ENCODE peak calls at places on chromosomes 2 and 18, in five cellular contexts. X is HEK293T, T is H1, G is HepG2, I is GM12878. O is an unnamed sample.
A peak's percentile ranks its signal among the peaks of the same experiment; 100 is the strongest.

GRCh38 chr2:171086352-171087290 is 74.1 kb downstream of the TLK1 start:
- DNase-seq in T (no peak), X (peak; percentile 57), I (peak; percentile 9), G (peak; percentile 65), O (peak; percentile 22)

GRCh38 chr2:217954971-217955740 is 47.6 kb downstream of the TNS1 start:
- DNase-seq in G (no peak), I (no peak), T (no peak), X (no peak), O (no peak)

GRCh38 chr18:61551586-61551985 is 218.4 kb downstream of the CDH20 start:
- DNase-seq in T (no peak), I (peak; percentile 7), X (peak; percentile 53), G (peak; percentile 46), O (peak; percentile 64)

GRCh38 chr2:219308142-219309093 is 783 bp downstream of the PTPRN start:
- DNase-seq in X (peak; percentile 85), G (peak; percentile 41), T (peak; percentile 97), I (no peak), O (peak; percentile 71)

GRCh38 chr2:60260646-60261296 is 292.7 kb downstream of the BCL11A start:
- DNase-seq in G (no peak), T (no peak), I (no peak), X (no peak), O (no peak)

GRCh38 chr2:70261501-70261900 is 3.6 kb downstream of the PCYOX1 start:
- DNase-seq in I (no peak), G (no peak), T (no peak), X (no peak), O (no peak)

GRCh38 chr2:39469807-39470206 is 32.7 kb upstream of the MAP4K3 start:
- DNase-seq in T (no peak), G (peak; percentile 88), I (no peak), X (no peak), O (no peak)

GRCh38 chr2:64799592-64800252 is 146.0 kb upstream of the SERTAD2 start:
- DNase-seq in X (no peak), I (no peak), G (no peak), T (no peak), O (no peak)

GRCh38 chr2:146665801-146666200 is 1179.0 kb upstream of the ACVR2A start:
- DNase-seq in X (no peak), I (no peak), T (no peak), G (no peak), O (no peak)

GRCh38 chr2:197777823-197778407 is 7.2 kb downstream of the BOLL start:
- DNase-seq in T (no peak), I (peak; percentile 12), G (peak; percentile 28), X (no peak), O (no peak)

GRCh38 chr2:183123117-183123958 is 905 bp upstream of the NUP35 start:
- DNase-seq in X (no peak), T (no peak), I (no peak), G (no peak), O (no peak)

GRCh38 chr18:50429207-50429948 is 54.5 kb downstream of the SKA1 start:
- DNase-seq in G (peak; percentile 18), I (no peak), X (peak; percentile 6), T (no peak), O (no peak)

DNA sequence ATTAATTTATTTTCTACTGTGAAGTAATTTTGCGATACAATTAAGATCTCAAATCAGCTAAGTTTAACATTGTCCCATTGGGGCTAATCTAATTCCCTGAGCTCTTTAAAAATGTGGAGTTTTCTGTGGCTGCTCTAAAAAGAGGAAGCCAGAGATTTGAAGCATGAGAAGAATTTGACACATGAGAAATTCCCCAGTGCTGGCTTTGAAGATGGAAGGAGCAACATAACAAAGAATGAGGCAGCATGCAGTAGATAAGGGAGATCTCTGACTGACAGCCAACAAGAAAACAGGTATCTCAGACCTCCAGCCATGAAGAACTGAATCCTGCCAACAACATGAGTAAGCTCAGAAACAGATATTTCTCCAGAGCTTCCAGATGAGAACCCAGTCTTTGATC is 308.4 kb downstream of the ZNF804A start:
- DNase-seq in X (no peak), I (no peak), G (no peak), T (no peak), O (peak; percentile 5)
- TF ChIP-seq SUZ12 in X (no peak), I (no peak), G (no peak), T (no peak), O (no peak)

DNA sequence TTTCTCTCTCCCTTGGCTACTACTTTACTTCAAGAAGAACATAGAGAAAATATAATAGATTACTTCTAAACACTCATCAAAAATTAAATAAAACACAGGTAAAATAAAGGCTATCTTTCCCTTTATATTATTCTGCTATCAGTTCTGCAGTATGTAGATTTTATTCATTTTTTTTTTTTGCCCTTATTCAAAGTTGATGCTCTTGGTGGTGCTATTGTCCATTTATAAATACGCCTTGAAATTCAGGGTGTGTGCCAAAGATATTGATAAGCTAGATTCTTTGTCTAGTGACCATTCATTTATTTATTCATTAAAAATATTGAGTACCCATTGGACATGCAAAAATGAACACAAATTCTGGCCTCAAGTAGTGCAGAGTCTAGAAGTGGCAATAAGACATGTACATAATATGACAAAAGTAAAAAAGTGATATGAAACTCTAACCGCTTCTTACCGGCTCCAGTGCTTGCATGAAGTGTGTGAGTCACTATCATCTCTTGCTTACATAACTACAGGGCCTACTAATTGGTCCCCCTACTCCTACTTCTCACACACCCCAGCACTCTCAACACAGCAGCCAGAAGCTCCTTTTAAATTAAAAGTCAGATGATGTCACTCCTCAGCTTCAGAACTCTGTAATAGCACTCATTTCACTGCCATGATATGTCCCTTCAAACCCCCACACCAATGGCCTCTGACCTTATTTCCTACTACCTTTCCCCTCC is 208.3 kb upstream of the FANCL start:
- DNase-seq in I (peak; percentile 15), X (no peak), T (no peak), G (no peak), O (no peak)
- TF ChIP-seq SUZ12 in I (no peak), X (no peak), T (no peak), G (no peak), O (no peak)

GRCh38 chr2:3512086-3512485 is 7.2 kb downstream of the ADI1 start:
- DNase-seq in I (no peak), X (no peak), T (no peak), G (no peak), O (peak; percentile 61)
- TF ChIP-seq SUZ12 in I (no peak), X (no peak), T (no peak), G (no peak), O (no peak)

GRCh38 chr2:102226171-102226570 is 39.3 kb downstream of the IL1RL2 start:
- DNase-seq in X (no peak), T (no peak), G (no peak), I (no peak), O (no peak)

GRCh38 chr2:102226612-102227351 is 40.0 kb downstream of the IL1RL2 start:
- DNase-seq in T (no peak), X (no peak), G (no peak), I (no peak), O (no peak)

GRCh38 chr2:102230410-102230909 is 43.6 kb downstream of the IL1RL2 start:
- DNase-seq in I (no peak), G (no peak), X (no peak), T (no peak), O (no peak)

GRCh38 chr2:102229141-102229764 is 42.4 kb downstream of the IL1RL2 start:
- DNase-seq in T (no peak), I (no peak), X (no peak), G (no peak), O (no peak)

DNA sequence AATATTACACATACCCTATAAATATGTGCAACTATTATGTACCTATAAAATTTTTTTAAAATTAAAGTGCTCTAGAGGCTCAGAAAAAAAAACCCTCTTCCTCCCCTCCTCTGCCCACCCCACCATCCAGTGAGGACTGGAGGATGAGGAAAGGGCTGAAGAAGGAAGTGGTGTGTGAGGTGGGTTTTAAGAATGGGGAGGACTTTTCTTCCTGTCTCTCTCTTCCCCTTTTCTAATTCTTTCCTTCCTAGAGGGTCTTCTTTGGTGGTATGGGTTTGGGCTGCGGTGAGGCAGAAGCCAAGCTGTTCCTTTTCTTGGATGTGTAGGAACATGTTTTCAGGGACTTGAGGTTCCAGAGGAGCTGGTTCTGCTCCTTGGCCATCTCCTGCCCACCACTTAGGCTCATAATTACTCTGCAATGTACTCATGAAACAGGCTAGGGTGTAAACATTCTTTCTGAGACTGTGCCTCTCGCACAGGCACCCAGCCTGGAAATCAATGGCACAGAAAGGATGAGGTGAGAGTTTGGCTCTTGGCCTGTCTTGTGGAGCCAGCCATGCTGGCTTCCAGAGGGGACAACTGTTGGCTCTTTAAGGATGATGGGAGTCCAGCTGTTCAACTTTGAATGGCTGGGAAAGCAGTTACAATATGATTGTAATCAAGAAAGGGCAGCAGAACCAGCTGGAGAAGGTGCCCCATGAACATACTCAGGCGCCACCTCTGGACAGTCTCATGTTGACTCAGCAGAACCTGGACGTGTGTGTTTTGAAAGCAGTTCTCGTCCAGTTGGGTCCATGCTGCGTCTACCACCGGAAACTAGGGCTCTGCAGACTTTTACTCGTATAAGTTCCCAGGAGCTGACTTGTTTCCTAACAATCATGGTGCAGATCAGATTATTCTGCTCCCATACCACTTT is 38.3 kb downstream of the IL1RL2 start:
- DNase-seq in X (no peak), T (no peak), I (no peak), G (peak; percentile 60), O (no peak)
- TF ChIP-seq SUZ12 in X (no peak), T (no peak), I (no peak), G (no peak), O (no peak)

GRCh38 chr2:236238756-236239155 is 25.4 kb downstream of the ASB18 start:
- DNase-seq in I (no peak), T (peak; percentile 53), G (no peak), X (no peak), O (no peak)

GRCh38 chr2:236236559-236237450 is 27.4 kb downstream of the ASB18 start:
- DNase-seq in G (no peak), I (no peak), T (peak; percentile 43), X (no peak), O (no peak)

GRCh38 chr2:236240228-236240990 is 23.8 kb downstream of the ASB18 start:
- DNase-seq in I (no peak), G (no peak), X (no peak), T (peak; percentile 52), O (no peak)

GRCh38 chr2:236239276-236240065 is 24.7 kb downstream of the ASB18 start:
- DNase-seq in G (no peak), T (peak; percentile 48), X (no peak), I (no peak), O (no peak)

GRCh38 chr2:236237468-236238190 is 26.6 kb downstream of the ASB18 start:
- DNase-seq in G (no peak), T (peak; percentile 72), X (no peak), I (no peak), O (peak; percentile 25)
- TF ChIP-seq SUZ12 in G (no peak), T (no peak), X (no peak), I (no peak), O (no peak)

GRCh38 chr2:43879261-43879660 is 40.5 kb downstream of the ABCG8 start:
- DNase-seq in G (no peak), X (no peak), T (no peak), I (no peak), O (no peak)
- TF ChIP-seq SUZ12 in G (no peak), X (no peak), T (no peak), I (no peak), O (no peak)

DNA sequence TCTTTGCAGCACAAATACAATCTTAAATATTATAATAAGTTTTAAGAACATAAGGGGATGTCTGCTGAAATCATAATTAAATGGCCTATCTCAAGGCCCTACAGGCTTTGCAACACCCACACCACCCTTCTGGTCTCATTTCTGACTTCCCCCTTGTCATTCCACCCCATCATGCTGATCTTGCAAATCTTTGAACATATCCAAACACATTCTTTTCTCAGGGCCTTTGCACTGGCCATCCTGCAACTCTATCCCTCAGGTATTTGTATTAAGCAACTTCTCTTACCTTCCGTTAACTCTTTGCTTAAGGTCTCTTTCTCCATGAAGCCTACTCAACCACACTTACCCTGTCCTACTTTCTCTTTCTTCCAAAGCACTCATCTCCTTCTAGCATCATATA is 51.8 kb upstream of the CCDC150 start:
- DNase-seq in T (no peak), G (no peak), X (no peak), I (no peak), O (no peak)
- TF ChIP-seq SUZ12 in T (no peak), G (no peak), X (no peak), I (no peak), O (no peak)